ENCODE peak calls at places on chromosomes 2 and 18, in eight cellular contexts. B is hippocampal formation, P is AG04450, Y is KBM-7, R is foreskin fibroblast, M is frontal cortex, W is smooth muscle cell of the brain vasculature, G is cardiac septum. S is an unnamed sample.

GRCh38 chr18:66346833-66347595 is 256.9 kb downstream of the CDH19 start:
- DNase-seq in G (no peak), M (no peak), Y (no peak), B (no peak), R (no peak), P (no peak), W (no peak), S (no peak)

GRCh38 chr2:106065268-106065982 is 128.7 kb downstream of the UXS1 start:
- DNase-seq in R (no peak), G (no peak), W (no peak), B (no peak), Y (no peak), P (no peak), M (peak), S (no peak)

GRCh38 chr2:180115675-180116074 is 108.6 kb upstream of the CWC22 start:
- DNase-seq in W (no peak), R (no peak), G (no peak), B (no peak), M (no peak), P (no peak), Y (no peak), S (no peak)

GRCh38 chr18:31880186-31880898 is 62.6 kb downstream of the TRAPPC8 start:
- DNase-seq in R (no peak), P (no peak), B (no peak), M (no peak), W (no peak), G (no peak), Y (peak), S (no peak)

GRCh38 chr18:55038162-55038561 is 78.9 kb upstream of the CCDC68 start:
- DNase-seq in P (no peak), G (no peak), M (no peak), R (peak), B (no peak), W (no peak), Y (no peak), S (no peak)

GRCh38 chr2:134943540-134943939 is 24.9 kb downstream of the CCNT2 start:
- DNase-seq in R (no peak), P (no peak), B (no peak), G (no peak), Y (peak), W (no peak), M (no peak), S (no peak)

GRCh38 chr18:13264091-13264777 is 45.7 kb downstream of the LDLRAD4 start:
- DNase-seq in Y (no peak), B (no peak), M (no peak), P (no peak), G (peak), W (no peak), R (no peak), S (no peak)

GRCh38 chr2:69436594-69436936 is 670 bp downstream of the NFU1 start:
- DNase-seq in G (no peak), M (no peak), Y (no peak), B (no peak), W (no peak), R (no peak), P (no peak), S (no peak)

GRCh38 chr18:6722680-6723079 is 6.8 kb upstream of the ARHGAP28 start:
- DNase-seq in G (no peak), B (no peak), P (no peak), R (no peak), M (no peak), W (no peak), Y (no peak), S (no peak)

GRCh38 chr2:126704434-126705165 is 48.6 kb downstream of the GYPC start:
- DNase-seq in R (no peak), W (peak), G (no peak), P (peak), Y (no peak), B (no peak), M (no peak), S (no peak)

GRCh38 chr2:146579154-146579930 is 1265.5 kb upstream of the ACVR2A start:
- DNase-seq in B (no peak), G (no peak), P (peak), M (no peak), R (peak), W (no peak), Y (no peak), S (no peak)

GRCh38 chr2:234864518-234864917 is 87.3 kb upstream of the SH3BP4 start:
- DNase-seq in W (no peak), R (no peak), G (no peak), M (no peak), P (no peak), B (no peak), Y (no peak), S (no peak)

GRCh38 chr2:192128655-192129054 is 66.1 kb downstream of the TMEFF2 start:
- DNase-seq in R (no peak), Y (no peak), M (no peak), W (no peak), P (no peak), G (no peak), B (no peak), S (no peak)

GRCh38 chr18:77124452-77124922 is 8.1 kb downstream of the MBP start:
- DNase-seq in W (no peak), P (no peak), R (no peak), G (no peak), M (no peak), Y (peak), B (no peak), S (peak)

GRCh38 chr18:3851159-3851558 is 401.2 kb downstream of the TGIF1 start:
- DNase-seq in Y (no peak), B (no peak), W (no peak), G (no peak), R (no peak), M (no peak), P (no peak), S (no peak)

GRCh38 chr2:23327897-23328296 is 57.1 kb upstream of the KLHL29 start:
- DNase-seq in W (no peak), B (no peak), P (no peak), R (no peak), Y (no peak), G (no peak), M (no peak), S (no peak)

GRCh38 chr2:38039111-38039510 is 36.8 kb downstream of the CYP1B1 start:
- DNase-seq in G (no peak), M (no peak), Y (no peak), B (no peak), P (no peak), R (peak), W (no peak), S (no peak)

GRCh38 chr18:72233106-72233505 is 311.0 kb downstream of the CBLN2 start:
- DNase-seq in M (no peak), W (no peak), R (no peak), Y (no peak), P (no peak), B (peak), G (no peak), S (no peak)

GRCh38 chr2:43851026-43851980 is 12.5 kb downstream of the ABCG8 start:
- DNase-seq in W (no peak), Y (no peak), M (no peak), R (no peak), B (no peak), G (peak), P (no peak), S (no peak)

GRCh38 chr2:71003396-71003795 is 8.7 kb upstream of the TEX261 start:
- DNase-seq in Y (no peak), R (no peak), M (no peak), P (no peak), W (no peak), B (no peak), G (peak), S (no peak)

GRCh38 chr2:79630060-79630459 is 117.2 kb downstream of the CTNNA2 start:
- DNase-seq in G (no peak), W (no peak), R (no peak), B (no peak), P (no peak), Y (no peak), M (no peak), S (no peak)

GRCh38 chr2:9710311-9710710 is 79.5 kb upstream of the YWHAQ start:
- DNase-seq in M (no peak), G (peak), B (no peak), Y (no peak), R (no peak), W (no peak), P (no peak), S (no peak)

S was measured in CD4-positive, CD25-positive, alpha-beta regulatory T cell.